ENCODE peak calls at places on chromosomes 13 and 19, in ten cellular contexts. One of them, this sample, is unnamed. For H3K4me1 and H3K9me3, the result is how much of the 10 kb centered on the place peaks cover.

GRCh38 chr13:109454167-109454917 is 332.0 kb downstream of the IRS2 start:
- DNase-seq in psoas muscle: no peak
- DNase-seq in neuronal stem cell: no peak
- DNase-seq in ovary: no peak
- DNase-seq in right atrium auricular region: no peak
- DNase-seq in gastrocnemius medialis: no peak
- DNase-seq in suprapubic skin: no peak
- DNase-seq in Panc1: no peak
- DNase-seq in H9: no peak
- DNase-seq in PC-3: no peak
- DNase-seq in this sample: no peak

GRCh38 chr13:45269204-45269603 is 68.4 kb upstream of the KCTD4 start:
- DNase-seq in ovary: no peak
- DNase-seq in right atrium auricular region: no peak
- DNase-seq in psoas muscle: no peak
- DNase-seq in H9: no peak
- DNase-seq in neuronal stem cell: no peak
- DNase-seq in PC-3: peak
- DNase-seq in suprapubic skin: no peak
- DNase-seq in Panc1: no peak
- DNase-seq in gastrocnemius medialis: no peak
- DNase-seq in this sample: no peak

GRCh38 chr13:51916419-51916818 is 54.6 kb downstream of the CCDC70 start:
- DNase-seq in H9: no peak
- DNase-seq in ovary: no peak
- DNase-seq in right atrium auricular region: no peak
- DNase-seq in gastrocnemius medialis: no peak
- DNase-seq in PC-3: no peak
- DNase-seq in suprapubic skin: no peak
- DNase-seq in psoas muscle: no peak
- DNase-seq in Panc1: no peak
- DNase-seq in neuronal stem cell: no peak
- DNase-seq in this sample: no peak

GRCh38 chr13:96730676-96731075 is 263.6 kb downstream of the OXGR1 start:
- DNase-seq in psoas muscle: no peak
- DNase-seq in gastrocnemius medialis: no peak
- DNase-seq in suprapubic skin: no peak
- DNase-seq in PC-3: no peak
- DNase-seq in ovary: no peak
- DNase-seq in right atrium auricular region: no peak
- DNase-seq in neuronal stem cell: no peak
- DNase-seq in Panc1: no peak
- DNase-seq in H9: no peak
- DNase-seq in this sample: no peak

GRCh38 chr13:23847545-23847944 is 41.7 kb downstream of the MIPEP start:
- DNase-seq in right atrium auricular region: no peak
- DNase-seq in neuronal stem cell: no peak
- DNase-seq in H9: no peak
- DNase-seq in psoas muscle: no peak
- DNase-seq in PC-3: no peak
- DNase-seq in ovary: no peak
- DNase-seq in Panc1: no peak
- DNase-seq in suprapubic skin: no peak
- DNase-seq in gastrocnemius medialis: no peak
- DNase-seq in this sample: no peak

GRCh38 chr19:22052644-22053013 is 345 bp downstream of the ZNF257 start:
- DNase-seq in gastrocnemius medialis: no peak
- DNase-seq in PC-3: no peak
- DNase-seq in ovary: peak
- DNase-seq in neuronal stem cell: no peak
- DNase-seq in H9: no peak
- DNase-seq in Panc1: no peak
- DNase-seq in psoas muscle: peak
- DNase-seq in suprapubic skin: no peak
- DNase-seq in right atrium auricular region: no peak
- DNase-seq in this sample: no peak

GRCh38 chr13:77055158-77055557 is 28.2 kb upstream of the FBXL3 start:
- DNase-seq in suprapubic skin: no peak
- DNase-seq in Panc1: no peak
- DNase-seq in right atrium auricular region: no peak
- DNase-seq in gastrocnemius medialis: no peak
- DNase-seq in PC-3: no peak
- DNase-seq in psoas muscle: no peak
- DNase-seq in H9: no peak
- DNase-seq in neuronal stem cell: no peak
- DNase-seq in ovary: no peak
- DNase-seq in this sample: no peak

GRCh38 chr13:114151565-114152284 is 19.3 kb upstream of the RASA3 start:
- DNase-seq in Panc1: no peak
- DNase-seq in psoas muscle: peak
- DNase-seq in H9: no peak
- DNase-seq in suprapubic skin: no peak
- DNase-seq in ovary: no peak
- DNase-seq in gastrocnemius medialis: no peak
- DNase-seq in PC-3: peak
- DNase-seq in right atrium auricular region: no peak
- DNase-seq in neuronal stem cell: no peak
- DNase-seq in this sample: peak

GRCh38 chr13:106083620-106084350 is 451.7 kb downstream of the EFNB2 start:
- DNase-seq in H9: peak
- DNase-seq in PC-3: peak
- DNase-seq in right atrium auricular region: no peak
- DNase-seq in Panc1: no peak
- DNase-seq in ovary: no peak
- DNase-seq in suprapubic skin: no peak
- DNase-seq in gastrocnemius medialis: no peak
- DNase-seq in psoas muscle: no peak
- DNase-seq in neuronal stem cell: no peak
- DNase-seq in this sample: no peak

GRCh38 chr13:37681295-37682032 is 82.9 kb upstream of the POSTN start:
- DNase-seq in right atrium auricular region: no peak
- DNase-seq in PC-3: peak
- DNase-seq in ovary: no peak
- DNase-seq in psoas muscle: no peak
- DNase-seq in H9: no peak
- DNase-seq in Panc1: no peak
- DNase-seq in suprapubic skin: no peak
- DNase-seq in gastrocnemius medialis: no peak
- DNase-seq in neuronal stem cell: no peak
- DNase-seq in this sample: no peak

GRCh38 chr13:35630551-35631275 is 154.2 kb upstream of the MAB21L1 start:
- DNase-seq in suprapubic skin: no peak
- DNase-seq in H9: peak
- DNase-seq in gastrocnemius medialis: no peak
- DNase-seq in PC-3: peak
- DNase-seq in Panc1: no peak
- DNase-seq in psoas muscle: no peak
- DNase-seq in ovary: no peak
- DNase-seq in right atrium auricular region: no peak
- DNase-seq in neuronal stem cell: peak
- DNase-seq in this sample: no peak

GRCh38 chr19:54254195-54254906 is 2.7 kb downstream of the LILRB5 start:
- DNase-seq in PC-3: no peak
- DNase-seq in ovary: no peak
- DNase-seq in right atrium auricular region: peak
- DNase-seq in psoas muscle: no peak
- DNase-seq in neuronal stem cell: no peak
- DNase-seq in H9: peak
- DNase-seq in suprapubic skin: peak
- DNase-seq in Panc1: no peak
- DNase-seq in gastrocnemius medialis: no peak
- DNase-seq in this sample: no peak

GRCh38 chr13:51674276-51674675 is 90.0 kb downstream of the WDFY2 start:
- DNase-seq in ovary: no peak
- DNase-seq in H9: no peak
- DNase-seq in neuronal stem cell: no peak
- DNase-seq in psoas muscle: no peak
- DNase-seq in gastrocnemius medialis: no peak
- DNase-seq in PC-3: peak
- DNase-seq in Panc1: no peak
- DNase-seq in right atrium auricular region: no peak
- DNase-seq in suprapubic skin: peak
- DNase-seq in this sample: peak

GRCh38 chr13:40043759-40044158 is 388.3 kb downstream of the COG6 start:
- DNase-seq in ovary: no peak
- DNase-seq in H9: no peak
- DNase-seq in gastrocnemius medialis: no peak
- DNase-seq in neuronal stem cell: no peak
- DNase-seq in right atrium auricular region: no peak
- DNase-seq in Panc1: no peak
- DNase-seq in suprapubic skin: no peak
- DNase-seq in PC-3: no peak
- DNase-seq in psoas muscle: no peak
- DNase-seq in this sample: no peak

DNA sequence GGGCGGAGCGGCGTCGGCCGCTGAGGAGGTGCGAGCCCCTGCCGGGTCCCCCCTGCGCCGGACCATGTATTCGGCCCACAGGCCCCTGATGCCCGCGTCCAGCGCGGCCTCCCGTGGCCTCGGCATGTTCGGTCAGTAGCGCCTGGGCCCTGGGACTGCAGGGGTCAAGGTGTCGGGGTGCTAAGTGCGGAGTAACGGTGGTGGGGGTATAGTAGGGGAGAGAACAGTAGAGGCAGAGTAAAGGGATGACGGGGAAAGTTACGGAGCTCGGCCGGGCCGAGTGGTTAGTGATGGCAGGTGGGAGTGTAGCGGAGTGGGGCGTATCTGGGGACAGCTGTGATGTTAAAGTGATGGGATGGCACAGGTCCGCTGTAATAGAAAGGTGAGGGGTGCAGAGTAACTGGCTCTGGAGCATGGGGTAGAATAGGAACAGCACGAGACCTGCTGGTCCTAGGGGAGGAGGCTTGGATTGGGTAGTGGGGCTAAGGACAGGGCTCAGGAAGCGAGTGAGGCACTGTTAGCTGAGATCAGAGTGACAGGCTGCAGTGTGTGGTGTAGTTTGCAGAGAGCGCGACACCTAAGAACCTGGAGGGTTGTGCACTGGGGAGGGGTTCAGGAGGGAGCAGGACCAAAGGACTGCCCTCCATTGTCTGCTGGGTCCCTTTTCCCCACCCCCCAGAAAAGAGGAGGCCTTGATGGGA is 15.7 kb downstream of the CIC start:
- DNase-seq in H9: peak
- DNase-seq in PC-3: no peak
- DNase-seq in right atrium auricular region: no peak
- DNase-seq in ovary: peak
- DNase-seq in psoas muscle: peak
- DNase-seq in gastrocnemius medialis: no peak
- DNase-seq in neuronal stem cell: peak
- DNase-seq in Panc1: no peak
- DNase-seq in suprapubic skin: peak
- DNase-seq in this sample: no peak
- H3K4me1 ChIP-seq in H9: under half
- H3K4me1 ChIP-seq in PC-3: under half
- H3K4me1 ChIP-seq in right atrium auricular region: half or more
- H3K4me1 ChIP-seq in ovary: under half
- H3K4me1 ChIP-seq in psoas muscle: under half
- H3K4me1 ChIP-seq in gastrocnemius medialis: under half
- H3K4me1 ChIP-seq in neuronal stem cell: under half
- H3K4me1 ChIP-seq in Panc1: under half
- H3K4me1 ChIP-seq in suprapubic skin: half or more
- H3K4me1 ChIP-seq in this sample: under half

GRCh38 chr19:36894849-36895383 is 21.2 kb downstream of the ZNF829 start:
- DNase-seq in PC-3: no peak
- DNase-seq in ovary: no peak
- DNase-seq in Panc1: no peak
- DNase-seq in suprapubic skin: no peak
- DNase-seq in right atrium auricular region: no peak
- DNase-seq in neuronal stem cell: no peak
- DNase-seq in H9: no peak
- DNase-seq in psoas muscle: no peak
- DNase-seq in gastrocnemius medialis: no peak
- DNase-seq in this sample: no peak

GRCh38 chr19:36891768-36892357 is 24.2 kb downstream of the ZNF829 start:
- DNase-seq in right atrium auricular region: no peak
- DNase-seq in neuronal stem cell: no peak
- DNase-seq in H9: no peak
- DNase-seq in suprapubic skin: no peak
- DNase-seq in PC-3: no peak
- DNase-seq in gastrocnemius medialis: no peak
- DNase-seq in Panc1: no peak
- DNase-seq in ovary: no peak
- DNase-seq in psoas muscle: no peak
- DNase-seq in this sample: no peak
- H3K9me3 ChIP-seq in right atrium auricular region: half or more
- H3K9me3 ChIP-seq in neuronal stem cell: under half
- H3K9me3 ChIP-seq in H9: half or more
- H3K9me3 ChIP-seq in suprapubic skin: half or more
- H3K9me3 ChIP-seq in PC-3: under half
- H3K9me3 ChIP-seq in gastrocnemius medialis: under half
- H3K9me3 ChIP-seq in Panc1: half or more
- H3K9me3 ChIP-seq in ovary: half or more
- H3K9me3 ChIP-seq in psoas muscle: half or more
- H3K9me3 ChIP-seq in this sample: half or more

DNA sequence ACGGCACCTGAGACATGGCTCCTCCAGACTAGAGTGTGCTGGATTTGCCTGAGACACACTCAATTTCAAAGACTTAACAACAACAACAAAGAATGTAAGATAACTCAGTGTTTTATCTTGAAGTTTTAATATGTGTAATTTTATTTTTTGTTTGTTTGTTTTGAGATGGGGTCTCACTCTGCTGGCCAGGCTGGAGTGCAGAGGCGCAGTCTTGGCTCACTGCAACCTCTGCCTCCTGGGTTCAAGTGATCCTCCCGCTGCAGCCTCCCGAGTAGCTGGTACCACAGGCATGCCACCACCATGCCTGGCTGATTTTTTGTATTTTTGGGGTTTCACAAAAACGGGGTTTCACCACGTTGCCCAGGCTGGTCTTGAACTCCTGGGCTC is 131.4 kb upstream of the RNF113B start:
- DNase-seq in neuronal stem cell: no peak
- DNase-seq in ovary: no peak
- DNase-seq in suprapubic skin: no peak
- DNase-seq in psoas muscle: no peak
- DNase-seq in PC-3: no peak
- DNase-seq in right atrium auricular region: no peak
- DNase-seq in gastrocnemius medialis: no peak
- DNase-seq in Panc1: no peak
- DNase-seq in H9: no peak
- DNase-seq in this sample: no peak
- H3K4me1 ChIP-seq in neuronal stem cell: under half
- H3K4me1 ChIP-seq in ovary: under half
- H3K4me1 ChIP-seq in suprapubic skin: under half
- H3K4me1 ChIP-seq in psoas muscle: under half
- H3K4me1 ChIP-seq in PC-3: under half
- H3K4me1 ChIP-seq in right atrium auricular region: under half
- H3K4me1 ChIP-seq in gastrocnemius medialis: under half
- H3K4me1 ChIP-seq in Panc1: under half
- H3K4me1 ChIP-seq in H9: under half
- H3K4me1 ChIP-seq in this sample: under half

DNA sequence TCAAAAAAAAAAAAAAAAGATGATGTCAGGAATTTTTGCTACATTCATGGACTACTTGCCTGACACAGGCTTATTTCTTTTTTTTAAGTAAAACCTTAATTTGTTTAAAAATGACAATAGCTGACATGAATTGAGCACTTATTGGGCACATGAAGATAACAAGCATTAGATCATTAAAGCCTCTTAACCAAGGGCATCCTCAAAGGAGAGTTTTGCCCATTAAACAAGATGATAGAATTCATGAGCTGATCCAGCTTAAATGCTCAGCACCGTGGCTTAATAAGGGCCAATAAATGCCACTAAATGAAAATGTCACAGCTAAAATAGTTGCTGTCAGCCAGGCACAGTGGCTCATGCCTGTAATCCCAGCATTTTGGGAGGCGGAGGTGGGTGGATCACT is 19.3 kb downstream of the FBXO17 start:
- DNase-seq in PC-3: no peak
- DNase-seq in gastrocnemius medialis: no peak
- DNase-seq in psoas muscle: no peak
- DNase-seq in suprapubic skin: no peak
- DNase-seq in H9: no peak
- DNase-seq in ovary: no peak
- DNase-seq in right atrium auricular region: no peak
- DNase-seq in Panc1: no peak
- DNase-seq in neuronal stem cell: no peak
- DNase-seq in this sample: no peak
- H3K9me3 ChIP-seq in PC-3: under half
- H3K9me3 ChIP-seq in gastrocnemius medialis: under half
- H3K9me3 ChIP-seq in psoas muscle: under half
- H3K9me3 ChIP-seq in suprapubic skin: under half
- H3K9me3 ChIP-seq in H9: under half
- H3K9me3 ChIP-seq in ovary: under half
- H3K9me3 ChIP-seq in right atrium auricular region: under half
- H3K9me3 ChIP-seq in Panc1: under half
- H3K9me3 ChIP-seq in neuronal stem cell: under half
- H3K9me3 ChIP-seq in this sample: under half

This sample was measured in RWPE2.